ENCODE peak calls at places on chromosomes 13 and 19, in six cellular contexts. D is sigmoid colon, Z is GM12878, I is tibial nerve, R is A549, Q is transverse colon. T is an unnamed sample.

GRCh38 chr13:31774186-31774585 is 34.9 kb downstream of the RXFP2 start:
- DNase-seq in D (no peak), I (no peak), R (no peak), Z (no peak), Q (no peak), T (no peak)

GRCh38 chr13:45121421-45121820 is 1.1 kb downstream of the GTF2F2 start:
- DNase-seq in I (no peak), R (no peak), Z (no peak), D (no peak), Q (no peak), T (no peak)

GRCh38 chr13:110610955-110611595 is 4.3 kb upstream of the NAXD start:
- DNase-seq in Z (peak), Q (no peak), D (no peak), R (no peak), I (no peak), T (no peak)

GRCh38 chr13:27960362-27961226 is 8.5 kb downstream of the CDX2 start:
- DNase-seq in D (no peak), Z (no peak), R (peak), Q (peak), I (no peak), T (peak)

GRCh38 chr19:3818479-3818878 is 32.3 kb upstream of the MATK start:
- DNase-seq in Z (no peak), I (no peak), D (no peak), R (no peak), Q (no peak), T (no peak)

GRCh38 chr13:52127783-52128702 is 830 bp downstream of the NEK5 start:
- DNase-seq in I (peak), Q (peak), Z (peak), D (peak), R (peak), T (peak)

GRCh38 chr19:7636691-7637373 is at the start of gene STXBP2:
- DNase-seq in Z (peak), I (peak), Q (peak), D (no peak), R (peak), T (peak)

GRCh38 chr13:110680852-110681251 is 25.1 kb downstream of the CARS2 start:
- DNase-seq in Z (no peak), R (peak), D (no peak), Q (no peak), I (no peak), T (no peak)

GRCh38 chr13:82116422-82116989 is 1765.8 kb downstream of the SLITRK1 start:
- DNase-seq in Q (no peak), Z (no peak), R (no peak), I (no peak), D (no peak), T (no peak)

GRCh38 chr19:39093761-39094160 is 9.6 kb downstream of the ACP7 start:
- DNase-seq in D (no peak), I (no peak), Q (no peak), R (no peak), Z (no peak), T (no peak)

GRCh38 chr13:41552031-41552430 is 94.7 kb downstream of the RGCC start:
- DNase-seq in R (no peak), Z (no peak), D (no peak), Q (no peak), I (no peak), T (no peak)

GRCh38 chr13:48066310-48066989 is 28.5 kb downstream of the MED4 start:
- DNase-seq in D (no peak), I (no peak), R (no peak), Z (peak), Q (no peak), T (no peak)

GRCh38 chr19:41218615-41219507 is at the start of gene AXL:
- DNase-seq in Q (peak), Z (no peak), I (peak), D (peak), R (peak), T (peak)

GRCh38 chr19:16143399-16144215 is at the start of gene HSH2D:
- DNase-seq in Z (peak), R (no peak), Q (peak), I (no peak), D (no peak), T (peak)

GRCh38 chr13:31073859-31074718 is 87.6 kb downstream of the HSPH1 start:
- DNase-seq in Z (peak), D (no peak), Q (no peak), R (no peak), I (no peak), T (no peak)

GRCh38 chr19:571127-571974 is 1.0 kb upstream of the BSG start:
- DNase-seq in I (no peak), Z (peak), Q (peak), R (no peak), D (no peak), T (peak)

GRCh38 chr19:55482128-55482961 is 2.6 kb upstream of the NAT14 start:
- DNase-seq in Z (no peak), R (no peak), D (no peak), I (no peak), Q (no peak), T (no peak)

GRCh38 chr13:70473912-70474311 is 365.7 kb upstream of the KLHL1 start:
- DNase-seq in D (no peak), I (no peak), R (no peak), Q (no peak), Z (no peak), T (no peak)

GRCh38 chr13:111568290-111568689 is 247.8 kb downstream of the TEX29 start:
- DNase-seq in R (no peak), D (no peak), I (no peak), Q (no peak), Z (no peak), T (no peak)

GRCh38 chr19:48596679-48597465 is 9.7 kb upstream of the SPACA4 start:
- DNase-seq in R (no peak), D (no peak), I (no peak), Q (no peak), Z (no peak), T (no peak)

GRCh38 chr19:1852729-1853128 is 4.4 kb upstream of the REXO1 start:
- DNase-seq in R (no peak), I (no peak), D (no peak), Z (no peak), Q (no peak), T (no peak)

GRCh38 chr13:63455938-63456337 is 2040.3 kb upstream of the PCDH20 start:
- DNase-seq in Q (no peak), Z (no peak), I (no peak), R (no peak), D (no peak), T (no peak)

GRCh38 chr19:15374105-15374651 is 5.4 kb downstream of the AKAP8 start:
- DNase-seq in Q (no peak), Z (no peak), R (no peak), D (no peak), I (no peak), T (no peak)

GRCh38 chr19:55809381-55810058 is 22.3 kb downstream of the NLRP11 start:
- DNase-seq in D (peak), I (peak), R (peak), Q (peak), Z (no peak), T (peak)

GRCh38 chr13:94886191-94886590 is 173.8 kb upstream of the SOX21 start:
- DNase-seq in I (no peak), D (no peak), Z (no peak), Q (no peak), R (no peak), T (no peak)

GRCh38 chr19:44752123-44752815 is 3.8 kb downstream of the BCL3 start:
- DNase-seq in Z (no peak), D (no peak), I (no peak), R (no peak), Q (no peak), T (no peak)

GRCh38 chr19:44749994-44750393 is 1.5 kb downstream of the BCL3 start:
- DNase-seq in R (no peak), D (no peak), Q (no peak), Z (no peak), I (no peak), T (no peak)

GRCh38 chr19:44749318-44749717 is 810 bp downstream of the BCL3 start:
- DNase-seq in R (no peak), Q (no peak), I (no peak), Z (no peak), D (no peak), T (no peak)

GRCh38 chr19:44748426-44749254 is at the start of gene BCL3:
- DNase-seq in R (no peak), Z (no peak), Q (peak), I (no peak), D (peak), T (peak)

DNA sequence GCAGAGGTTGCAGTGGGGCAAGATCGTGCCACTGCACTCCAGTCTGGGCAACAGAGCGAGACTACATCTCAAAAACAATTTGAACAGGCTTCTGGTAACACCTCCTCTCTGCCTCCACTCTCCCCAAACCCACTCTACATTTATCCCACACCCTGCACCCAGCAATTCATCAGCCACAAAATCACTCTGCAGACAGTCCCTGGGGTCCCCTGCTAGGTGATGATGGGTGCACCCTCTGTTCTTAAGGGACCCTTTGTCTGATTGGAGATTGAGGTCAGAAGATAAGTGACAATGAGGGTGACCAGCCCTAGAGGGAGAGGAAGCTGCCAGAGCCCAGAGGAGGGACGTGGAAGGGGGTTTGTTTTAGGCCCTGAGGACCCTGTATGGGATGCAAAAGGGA is 2.2 kb downstream of the BCL3 start:
- DNase-seq in D (no peak), R (no peak), Z (no peak), I (no peak), Q (no peak), T (no peak)
- H3K27ac ChIP-seq in D (peak), R (peak), Z (peak), I (peak), Q (peak), T (peak)

DNA sequence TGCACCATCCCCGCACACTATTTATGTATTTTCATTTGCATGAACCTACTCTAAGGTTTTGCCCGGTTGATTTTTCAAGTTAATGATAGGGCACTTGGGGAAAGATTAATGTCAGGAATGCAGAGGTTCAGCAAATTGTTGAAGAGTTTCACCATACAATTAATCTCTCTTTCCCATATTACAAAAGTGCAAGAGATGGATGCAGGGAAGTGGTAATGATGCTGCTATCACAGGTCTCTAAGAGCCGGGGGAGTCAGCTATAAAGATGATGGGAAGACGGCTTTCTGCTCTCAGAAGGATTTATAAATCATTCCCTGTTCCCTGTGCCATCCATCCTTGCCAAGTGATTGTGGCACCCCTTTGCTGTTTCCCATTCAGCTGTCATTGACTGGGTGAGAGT is 186.3 kb downstream of the IRS2 start:
- DNase-seq in D (no peak), Z (no peak), R (no peak), Q (no peak), I (no peak), T (no peak)
- TF ChIP-seq EP300 in D (no peak), Z (no peak), R (no peak), Q (no peak), I (no peak), T (no peak)

GRCh38 chr13:80716610-80717081 is 375.7 kb upstream of the SPRY2 start:
- DNase-seq in R (no peak), I (no peak), D (peak), Q (no peak), Z (no peak), T (no peak)
- H3K27ac ChIP-seq in R (no peak), I (no peak), D (no peak), Q (no peak), Z (no peak), T (no peak)

GRCh38 chr13:85528578-85529215 is 270.5 kb downstream of the SLITRK6 start:
- DNase-seq in Z (no peak), R (no peak), Q (no peak), I (no peak), D (no peak), T (no peak)
- TF ChIP-seq EP300 in Z (no peak), R (peak), Q (no peak), I (no peak), D (no peak), T (no peak)

GRCh38 chr13:50513528-50513863 is 330.0 kb downstream of the DLEU7 start:
- DNase-seq in Q (no peak), Z (no peak), R (no peak), D (no peak), I (no peak), T (no peak)
- H3K27ac ChIP-seq in Q (peak), Z (no peak), R (no peak), D (peak), I (peak), T (no peak)

GRCh38 chr19:35212241-35212640 is 16.3 kb downstream of the FAM187B start:
- DNase-seq in I (no peak), D (no peak), R (no peak), Q (no peak), Z (no peak), T (no peak)

GRCh38 chr19:35211545-35212230 is 16.9 kb downstream of the FAM187B start:
- DNase-seq in R (no peak), Z (no peak), D (peak), I (peak), Q (peak), T (peak)

GRCh38 chr19:35216026-35216832 is 12.3 kb downstream of the FAM187B start:
- DNase-seq in Z (no peak), Q (no peak), R (no peak), I (no peak), D (no peak), T (no peak)

GRCh38 chr19:35214766-35215422 is 13.6 kb downstream of the FAM187B start:
- DNase-seq in R (no peak), D (no peak), I (no peak), Z (no peak), Q (no peak), T (no peak)

DNA sequence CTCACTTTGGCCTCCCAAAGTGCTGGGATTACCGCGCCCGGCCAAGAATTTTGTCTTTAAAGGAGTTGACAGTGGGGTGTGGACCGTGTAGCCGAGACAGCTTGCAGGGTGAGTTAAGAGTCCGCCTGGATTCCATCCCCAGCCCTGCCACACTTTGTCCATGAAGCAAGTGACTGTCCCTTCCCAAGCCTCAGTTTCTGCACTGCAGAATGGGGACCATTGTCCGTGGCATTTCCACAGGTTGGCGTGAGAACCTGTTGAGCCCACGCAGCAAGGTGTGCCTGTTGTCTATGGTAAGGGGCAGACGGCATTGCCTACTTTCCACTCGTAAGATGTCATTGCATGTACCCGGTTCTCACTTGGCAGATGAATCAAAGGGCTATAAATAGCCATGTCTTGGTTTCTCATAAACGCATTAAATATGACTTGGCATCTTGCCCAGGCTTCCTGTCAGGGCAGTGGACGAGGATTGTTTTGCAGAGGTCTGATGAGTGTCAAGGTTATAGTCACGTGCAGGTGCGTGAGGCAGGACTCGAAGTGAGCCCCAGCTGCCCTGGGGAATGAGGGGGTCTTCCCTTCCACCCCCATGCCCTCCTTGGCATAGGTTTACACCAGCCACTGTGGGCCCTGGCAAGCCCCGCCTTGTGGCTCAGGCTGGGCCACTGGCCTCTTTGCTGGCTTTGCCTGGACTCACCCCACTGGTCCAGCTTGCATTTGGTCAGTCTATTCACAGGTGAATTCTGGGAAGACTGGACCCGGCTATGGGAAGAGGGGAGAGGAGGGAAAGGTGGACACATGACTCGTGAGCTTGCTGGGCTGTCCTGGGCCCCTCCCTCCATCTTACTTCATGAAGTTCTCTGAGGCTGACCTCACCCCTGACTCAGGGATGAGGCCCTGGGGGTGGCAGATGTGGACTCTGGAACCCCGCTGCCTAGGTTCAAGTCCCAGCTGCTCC is 14.6 kb downstream of the FAM187B start:
- DNase-seq in R (peak), Q (peak), I (peak), D (peak), Z (peak), T (peak)
- TF ChIP-seq EP300 in R (no peak), Q (peak), I (peak), D (peak), Z (peak), T (no peak)

GRCh38 chr19:33871605-33872004 is 74.9 kb downstream of the KCTD15 start:
- DNase-seq in Z (no peak), Q (no peak), D (no peak), R (no peak), I (no peak), T (no peak)

GRCh38 chr19:33868821-33869412 is 72.2 kb downstream of the KCTD15 start:
- DNase-seq in D (peak), R (no peak), I (no peak), Q (peak), Z (no peak), T (peak)

GRCh38 chr19:33866696-33867095 is 70.0 kb downstream of the KCTD15 start:
- DNase-seq in R (no peak), Q (no peak), D (no peak), Z (no peak), I (no peak), T (no peak)

GRCh38 chr19:33865306-33865705 is 68.6 kb downstream of the KCTD15 start:
- DNase-seq in Z (no peak), Q (no peak), D (no peak), R (no peak), I (no peak), T (no peak)

GRCh38 chr19:33868076-33868735 is 71.5 kb downstream of the KCTD15 start:
- DNase-seq in I (no peak), D (no peak), Z (no peak), R (no peak), Q (no peak), T (peak)
- H3K27ac ChIP-seq in I (peak), D (peak), Z (no peak), R (no peak), Q (peak), T (no peak)

T was measured in stomach.